ENCODE peak calls at places on chromosomes 16 and 17, in nine cellular contexts. K is CD8-positive, alpha-beta memory T cell; L is AG04450; W is iPS DF 6.9; M is PC-3; E is tibial nerve; U is left lung; I is psoas muscle; F is SJCRH30. Y is an unnamed sample.

GRCh38 chr16:13436641-13437423 is 483.1 kb upstream of the ERCC4 start:
- DNase-seq in K (no peak), L (no peak), W (no peak), M (peak), E (no peak), U (no peak), I (no peak), F (no peak), Y (no peak)

GRCh38 chr17:38509772-38510423 is 81.6 kb downstream of the ARHGAP23 start:
- DNase-seq in K (no peak), L (no peak), W (no peak), M (no peak), E (no peak), U (no peak), I (peak), F (no peak), Y (no peak)

GRCh38 chr17:6555331-6556120 is 829 bp downstream of the PITPNM3 start:
- DNase-seq in K (no peak), L (no peak), W (no peak), M (peak), E (no peak), U (peak), I (no peak), F (peak), Y (no peak)

GRCh38 chr17:2695243-2695960 is 16.2 kb downstream of the CLUH start:
- DNase-seq in K (no peak), L (no peak), W (no peak), M (no peak), E (no peak), U (peak), I (no peak), F (no peak), Y (no peak)

GRCh38 chr17:12122091-12122490 is 101.4 kb downstream of the MAP2K4 start:
- DNase-seq in K (no peak), L (no peak), W (no peak), M (no peak), E (no peak), U (no peak), I (no peak), F (no peak), Y (no peak)

GRCh38 chr16:60274431-60275017 is 1540.4 kb upstream of the GOT2 start:
- DNase-seq in K (no peak), L (no peak), W (no peak), M (no peak), E (no peak), U (no peak), I (no peak), F (no peak), Y (no peak)

GRCh38 chr17:67376509-67376891 is 581 bp upstream of the PITPNC1 start:
- DNase-seq in K (no peak), L (no peak), W (no peak), M (peak), E (no peak), U (no peak), I (no peak), F (peak), Y (no peak)

GRCh38 chr16:84286568-84287220 is 8.0 kb upstream of the WFDC1 start:
- DNase-seq in K (no peak), L (peak), W (no peak), M (no peak), E (peak), U (no peak), I (peak), F (no peak), Y (no peak)

GRCh38 chr17:4998027-4998665 is 396 bp downstream of the KIF1C start:
- DNase-seq in K (no peak), L (no peak), W (no peak), M (no peak), E (no peak), U (peak), I (peak), F (no peak), Y (peak)

GRCh38 chr17:60229189-60229802 is 79.5 kb downstream of the CA4 start:
- DNase-seq in K (no peak), L (no peak), W (no peak), M (peak), E (no peak), U (no peak), I (no peak), F (peak), Y (no peak)

GRCh38 chr17:17525331-17525730 is 29.1 kb upstream of the RASD1 start:
- DNase-seq in K (no peak), L (no peak), W (no peak), M (no peak), E (no peak), U (no peak), I (peak), F (no peak), Y (no peak)

GRCh38 chr17:39928868-39929651 is 1.5 kb downstream of the LRRC3C start:
- DNase-seq in K (no peak), L (peak), W (no peak), M (peak), E (no peak), U (no peak), I (no peak), F (no peak), Y (no peak)

GRCh38 chr17:44361292-44362055 is 2.2 kb downstream of the FAM171A2 start:
- DNase-seq in K (no peak), L (no peak), W (no peak), M (no peak), E (no peak), U (no peak), I (no peak), F (peak), Y (no peak)

GRCh38 chr17:38579934-38580333 is 25.8 kb downstream of the SRCIN1 start:
- DNase-seq in K (no peak), L (no peak), W (no peak), M (peak), E (no peak), U (no peak), I (no peak), F (peak), Y (peak)

GRCh38 chr16:54208262-54208661 is 78.3 kb downstream of the IRX3 start:
- DNase-seq in K (no peak), L (no peak), W (no peak), M (no peak), E (no peak), U (no peak), I (peak), F (no peak), Y (no peak)

GRCh38 chr17:40937384-40937819 is at the start of gene KRT23:
- DNase-seq in K (no peak), L (no peak), W (no peak), M (no peak), E (no peak), U (no peak), I (no peak), F (no peak), Y (no peak)

GRCh38 chr17:58336456-58337094 is 8.0 kb upstream of the TSPOAP1 start:
- DNase-seq in K (peak), L (no peak), W (no peak), M (no peak), E (no peak), U (peak), I (no peak), F (no peak), Y (no peak)

GRCh38 chr16:85206472-85207356 is 94.4 kb upstream of the CIBAR2 start:
- DNase-seq in K (no peak), L (no peak), W (no peak), M (no peak), E (no peak), U (peak), I (peak), F (peak), Y (peak)

GRCh38 chr17:6578491-6578890 is 22.1 kb upstream of the PITPNM3 start:
- DNase-seq in K (no peak), L (no peak), W (no peak), M (no peak), E (no peak), U (no peak), I (no peak), F (no peak), Y (no peak)

GRCh38 chr17:348692-349425 is 3.7 kb downstream of the RPH3AL start:
- DNase-seq in K (no peak), L (no peak), W (no peak), M (no peak), E (peak), U (peak), I (peak), F (no peak), Y (no peak)

GRCh38 chr17:55273579-55274370 is 9.0 kb downstream of the HLF start:
- DNase-seq in K (no peak), L (no peak), W (no peak), M (no peak), E (no peak), U (peak), I (peak), F (no peak), Y (peak)

GRCh38 chr17:5619088-5619740 is 34.9 kb upstream of the NLRP1 start:
- DNase-seq in K (no peak), L (no peak), W (no peak), M (no peak), E (no peak), U (no peak), I (no peak), F (no peak), Y (no peak)

GRCh38 chr16:57589374-57589773 is 39.1 kb upstream of the ADGRG1 start:
- DNase-seq in K (peak), L (no peak), W (no peak), M (no peak), E (no peak), U (peak), I (no peak), F (no peak), Y (no peak)
- H3K27ac ChIP-seq in K (no peak), L (no peak), W (no peak), M (no peak), E (no peak), U (no peak), I (no peak), F (no peak), Y (no peak)

GRCh38 chr17:76034433-76035185 is 7.5 kb upstream of the EVPL start:
- DNase-seq in K (no peak), L (no peak), W (no peak), M (no peak), E (no peak), U (no peak), I (no peak), F (no peak), Y (no peak)

GRCh38 chr17:76036497-76037380 is 9.6 kb upstream of the EVPL start:
- DNase-seq in K (no peak), L (no peak), W (no peak), M (no peak), E (no peak), U (no peak), I (no peak), F (no peak), Y (no peak)

GRCh38 chr17:76038050-76038449 is 10.9 kb upstream of the EVPL start:
- DNase-seq in K (no peak), L (no peak), W (no peak), M (no peak), E (no peak), U (no peak), I (no peak), F (peak), Y (no peak)

GRCh38 chr17:76033139-76033538 is 6.0 kb upstream of the EVPL start:
- DNase-seq in K (no peak), L (no peak), W (no peak), M (no peak), E (no peak), U (no peak), I (no peak), F (no peak), Y (no peak)

GRCh38 chr17:76039121-76039520 is 12.0 kb upstream of the EVPL start:
- DNase-seq in K (no peak), L (no peak), W (no peak), M (no peak), E (no peak), U (no peak), I (no peak), F (no peak), Y (no peak)
- H3K27ac ChIP-seq in K (no peak), L (no peak), W (no peak), M (no peak), E (no peak), U (no peak), I (no peak), F (no peak), Y (no peak)

GRCh38 chr17:82790391-82790790 is 38.5 kb downstream of the TBCD start:
- DNase-seq in K (no peak), L (no peak), W (no peak), M (no peak), E (no peak), U (no peak), I (no peak), F (no peak), Y (no peak)
- H3K27ac ChIP-seq in K (no peak), L (no peak), W (no peak), M (peak), E (no peak), U (no peak), I (no peak), F (no peak), Y (no peak)

DNA sequence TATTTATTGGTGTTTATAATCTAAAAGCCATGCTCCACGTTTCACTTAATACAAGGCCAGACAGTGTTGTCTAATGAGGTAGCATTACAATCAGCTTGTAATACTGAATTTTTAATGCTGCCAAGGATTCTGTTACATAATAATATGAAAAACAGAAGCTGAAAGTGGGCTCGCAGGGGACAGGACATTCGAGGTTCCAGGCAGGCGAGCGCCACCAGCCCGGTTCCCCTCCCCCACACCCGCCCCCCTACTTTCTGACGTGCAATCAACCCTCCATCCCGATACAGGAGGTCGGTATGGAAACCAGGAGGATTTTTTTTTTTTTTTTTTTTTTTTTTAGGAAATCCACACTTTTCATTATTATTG is 6.2 kb upstream of the ZFHX3 start:
- DNase-seq in K (no peak), L (no peak), W (no peak), M (no peak), E (no peak), U (no peak), I (peak), F (no peak), Y (no peak)
- H3K27ac ChIP-seq in K (no peak), L (peak), W (no peak), M (peak), E (peak), U (no peak), I (peak), F (no peak), Y (no peak)

GRCh38 chr16:31461921-31462804 is 2.9 kb downstream of the ARMC5 start:
- DNase-seq in K (no peak), L (no peak), W (no peak), M (no peak), E (no peak), U (no peak), I (peak), F (no peak), Y (no peak)

GRCh38 chr16:31461201-31461920 is 2.1 kb downstream of the ARMC5 start:
- DNase-seq in K (no peak), L (no peak), W (no peak), M (no peak), E (no peak), U (no peak), I (peak), F (no peak), Y (no peak)

GRCh38 chr16:31458835-31459721 is at the start of gene ARMC5:
- DNase-seq in K (peak), L (peak), W (peak), M (peak), E (peak), U (peak), I (peak), F (peak), Y (peak)

GRCh38 chr16:31459722-31460581 is 651 bp downstream of the ARMC5 start:
- DNase-seq in K (peak), L (peak), W (peak), M (peak), E (peak), U (peak), I (peak), F (peak), Y (peak)

DNA sequence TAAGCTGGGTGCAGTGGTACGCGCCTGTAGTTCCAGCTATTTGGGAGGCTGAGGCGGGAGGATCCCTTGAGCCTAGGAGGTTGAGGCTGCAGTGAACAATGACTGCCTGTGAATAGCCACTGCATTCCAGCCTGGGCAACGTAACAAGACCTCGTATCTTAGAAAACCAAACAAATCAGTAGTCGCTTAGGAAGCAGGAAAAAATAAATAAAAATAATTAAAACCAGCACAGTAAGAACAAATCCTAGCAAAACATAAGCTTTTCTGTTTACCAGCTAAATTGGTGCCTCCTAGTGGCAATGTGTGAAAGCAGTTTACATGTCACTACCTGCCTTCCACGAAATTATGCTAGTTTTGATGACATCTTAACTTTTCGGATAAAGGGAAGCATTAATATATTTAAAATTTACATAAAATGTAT is 1.3 kb downstream of the ARMC5 start:
- DNase-seq in K (no peak), L (peak), W (no peak), M (peak), E (no peak), U (no peak), I (peak), F (peak), Y (no peak)
- H3K27ac ChIP-seq in K (peak), L (peak), W (no peak), M (no peak), E (peak), U (peak), I (peak), F (peak), Y (no peak)

GRCh38 chr16:754208-755097 is 6.1 kb upstream of the MSLN start:
- DNase-seq in K (no peak), L (no peak), W (no peak), M (no peak), E (no peak), U (no peak), I (no peak), F (no peak), Y (no peak)

GRCh38 chr16:750454-750853 is 9.7 kb upstream of the CIAO3 start:
- DNase-seq in K (no peak), L (no peak), W (no peak), M (no peak), E (no peak), U (no peak), I (no peak), F (peak), Y (no peak)

GRCh38 chr16:752008-752315 is 8.6 kb upstream of the MSLN start:
- DNase-seq in K (no peak), L (no peak), W (no peak), M (no peak), E (no peak), U (no peak), I (no peak), F (no peak), Y (no peak)

GRCh38 chr16:749010-749409 is 8.2 kb upstream of the CIAO3 start:
- DNase-seq in K (no peak), L (peak), W (no peak), M (no peak), E (no peak), U (no peak), I (no peak), F (no peak), Y (no peak)

DNA sequence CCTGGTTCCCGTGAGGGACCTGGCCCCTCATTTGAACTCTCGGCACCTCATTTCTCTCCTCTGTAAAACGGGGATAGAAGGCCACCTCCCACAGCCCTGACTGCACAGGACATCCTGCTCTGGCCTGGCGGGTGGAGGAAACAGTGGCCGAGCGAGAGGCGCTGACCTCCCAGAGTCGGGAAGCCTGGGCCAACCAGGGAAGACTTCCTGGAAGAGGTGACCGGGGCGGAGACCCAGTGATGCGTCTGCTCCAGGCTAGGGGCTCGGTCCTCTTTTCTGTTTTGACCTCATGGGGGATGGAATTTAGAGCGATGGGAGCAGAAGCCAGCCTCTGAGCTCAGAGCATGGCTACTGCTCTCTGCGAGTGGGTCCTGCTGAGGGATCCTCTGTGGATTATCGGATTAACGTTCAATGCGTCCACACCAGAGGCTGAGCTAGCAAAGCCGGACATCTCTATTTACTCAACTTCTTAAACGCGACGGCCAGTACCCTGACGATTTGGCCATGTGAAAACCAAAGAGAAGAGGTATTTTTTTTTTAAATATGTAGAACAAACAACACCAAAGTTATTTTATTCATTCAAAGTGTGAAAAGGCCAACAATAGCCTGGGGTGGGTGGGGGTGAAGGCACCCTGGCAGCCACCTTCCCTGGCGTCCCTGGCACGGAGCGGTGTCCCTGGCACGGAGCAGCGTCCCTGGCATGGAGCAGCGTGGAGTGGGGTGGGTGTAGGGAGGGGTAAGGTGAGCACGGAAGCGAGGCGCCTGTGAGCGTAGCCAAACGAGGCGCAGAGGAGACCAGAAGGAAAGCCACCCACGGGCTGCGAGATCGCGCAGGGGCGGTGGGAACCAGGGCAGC is 9.2 kb upstream of the MSLN start:
- DNase-seq in K (no peak), L (no peak), W (no peak), M (no peak), E (no peak), U (no peak), I (no peak), F (no peak), Y (no peak)
- H3K27ac ChIP-seq in K (no peak), L (no peak), W (no peak), M (no peak), E (no peak), U (no peak), I (no peak), F (no peak), Y (no peak)

Y was measured in substantia nigra.